ENCODE peak calls at places on chromosomes 5 and 9, in nine cellular contexts. I is upper lobe of left lung, L is IMR-90, Y is heart left ventricle, D is uterus, P is H1, U is heart right ventricle, K is cardiac muscle cell, G is WERI-Rb-1. T is an unnamed sample.

GRCh38 chr9:112334319-112334828 is 955 bp upstream of the PTBP3 start:
- DNase-seq in I (no peak), L (peak; percentile 38), Y (no peak), D (no peak), P (no peak), U (no peak), K (no peak), G (no peak), T (peak; percentile 32)

GRCh38 chr5:51829691-51830090 is 446.4 kb downstream of the ISL1 start:
- DNase-seq in I (no peak), L (no peak), Y (no peak), D (no peak), P (no peak), U (no peak), K (no peak), G (no peak), T (no peak)

GRCh38 chr5:111545031-111545430 is 32.7 kb upstream of the STARD4 start:
- DNase-seq in I (no peak), L (no peak), Y (no peak), D (no peak), P (no peak), U (no peak), K (no peak), G (no peak), T (no peak)

GRCh38 chr9:114932502-114932901 is 2.1 kb upstream of the TNFSF8 start:
- DNase-seq in I (no peak), L (no peak), Y (no peak), D (no peak), P (no peak), U (no peak), K (no peak), G (no peak), T (no peak)

GRCh38 chr5:73454379-73455036 is 5.9 kb upstream of the FOXD1 start:
- DNase-seq in I (peak; percentile 32), L (peak; percentile 62), Y (no peak), D (no peak), P (no peak), U (no peak), K (peak; percentile 78), G (peak; percentile 83), T (no peak)

GRCh38 chr5:93476211-93476851 is 104.7 kb downstream of the NR2F1-AS1 start:
- DNase-seq in I (no peak), L (peak; percentile 33), Y (no peak), D (no peak), P (no peak), U (no peak), K (no peak), G (no peak), T (no peak)

GRCh38 chr9:131799177-131799823 is 59.4 kb upstream of the RAPGEF1 start:
- DNase-seq in I (peak; percentile 24), L (peak; percentile 34), Y (peak; percentile 51), D (no peak), P (no peak), U (peak; percentile 48), K (peak; percentile 91), G (no peak), T (no peak)

GRCh38 chr5:118553662-118554061 is 434.7 kb downstream of the DTWD2 start:
- DNase-seq in I (no peak), L (peak; percentile 12), Y (peak; percentile 49), D (no peak), P (no peak), U (peak; percentile 60), K (no peak), G (no peak), T (no peak)

GRCh38 chr5:66912787-66913186 is 283.8 kb downstream of the CD180 start:
- DNase-seq in I (no peak), L (no peak), Y (no peak), D (no peak), P (no peak), U (no peak), K (no peak), G (no peak), T (no peak)

GRCh38 chr9:138112791-138113600 is 235.4 kb downstream of the CACNA1B start:
- DNase-seq in I (no peak), L (no peak), Y (no peak), D (no peak), P (no peak), U (no peak), K (no peak), G (peak; percentile 9), T (no peak)

GRCh38 chr9:18331808-18332209 is 142.1 kb upstream of the ADAMTSL1 start:
- DNase-seq in I (no peak), L (peak; percentile 64), Y (no peak), D (no peak), P (no peak), U (peak; percentile 15), K (peak; percentile 19), G (no peak), T (no peak)

GRCh38 chr5:173781826-173782670 is 106.1 kb upstream of the CPEB4 start:
- DNase-seq in I (peak; percentile 86), L (peak; percentile 94), Y (peak; percentile 70), D (peak; percentile 87), P (no peak), U (peak; percentile 73), K (no peak), G (no peak), T (peak; percentile 78)

GRCh38 chr5:84292788-84293653 is 91.7 kb downstream of the EDIL3 start:
- DNase-seq in I (no peak), L (no peak), Y (no peak), D (no peak), P (no peak), U (no peak), K (no peak), G (no peak), T (no peak)

GRCh38 chr5:172404746-172405145 is 49.6 kb downstream of the SH3PXD2B start:
- DNase-seq in I (no peak), L (no peak), Y (no peak), D (no peak), P (no peak), U (no peak), K (no peak), G (no peak), T (no peak)

GRCh38 chr5:172405226-172405625 is 49.1 kb downstream of the SH3PXD2B start:
- DNase-seq in I (no peak), L (no peak), Y (no peak), D (no peak), P (no peak), U (no peak), K (no peak), G (peak; percentile 71), T (no peak)

GRCh38 chr5:172405708-172406107 is 48.6 kb downstream of the SH3PXD2B start:
- DNase-seq in I (no peak), L (no peak), Y (no peak), D (no peak), P (no peak), U (no peak), K (no peak), G (no peak), T (no peak)

GRCh38 chr5:172407861-172408260 is 46.5 kb downstream of the SH3PXD2B start:
- DNase-seq in I (no peak), L (peak; percentile 72), Y (no peak), D (peak; percentile 81), P (no peak), U (no peak), K (no peak), G (no peak), T (no peak)

DNA sequence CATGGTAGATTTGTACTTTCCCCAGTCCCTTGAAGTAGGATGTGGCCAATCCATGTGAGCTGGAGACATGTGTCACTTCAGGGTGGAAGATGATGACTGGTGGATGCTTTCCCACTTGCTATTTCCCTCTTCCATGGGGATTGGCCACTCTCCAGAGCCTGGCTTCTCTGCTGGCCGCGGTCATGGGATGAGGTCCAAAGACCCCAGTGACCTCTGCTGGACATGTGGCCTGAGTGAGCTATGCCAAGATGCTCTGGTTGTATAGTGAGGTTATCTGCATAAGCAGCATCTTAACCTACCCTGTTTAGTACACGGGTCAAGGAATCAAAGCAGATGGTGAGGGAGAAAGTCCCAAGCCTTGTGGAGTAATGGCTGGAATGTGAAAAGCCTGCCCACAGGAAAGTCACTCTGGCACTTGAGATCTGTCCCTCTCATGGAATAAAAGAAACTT is 47.1 kb downstream of the SH3PXD2B start:
- DNase-seq in I (no peak), L (peak; percentile 55), Y (no peak), D (peak; percentile 55), P (no peak), U (no peak), K (no peak), G (no peak), T (no peak)
- H3K27ac ChIP-seq in I (peak overlapping the region; percentile 46), L (no peak overlapping the region), Y (no peak overlapping the region), D (peak overlapping the region; percentile 93), P (no peak overlapping the region), U (no peak overlapping the region), K (no peak overlapping the region), G (no peak overlapping the region), T (no peak overlapping the region)

GRCh38 chr9:135247174-135247930 is 159.9 kb downstream of the OLFM1 start:
- DNase-seq in I (peak; percentile 67), L (no peak), Y (no peak), D (no peak), P (no peak), U (no peak), K (no peak), G (no peak), T (peak; percentile 7)
- H3K9me3 ChIP-seq in I (no peaks in the 10 kb centered on the region), L (peaks cover 30% of the 10 kb centered on the region), Y (no peaks in the 10 kb centered on the region), D (no peaks in the 10 kb centered on the region), P (no peaks in the 10 kb centered on the region), U (no peaks in the 10 kb centered on the region), K (no peaks in the 10 kb centered on the region), G (no peaks in the 10 kb centered on the region), T (no peaks in the 10 kb centered on the region)

DNA sequence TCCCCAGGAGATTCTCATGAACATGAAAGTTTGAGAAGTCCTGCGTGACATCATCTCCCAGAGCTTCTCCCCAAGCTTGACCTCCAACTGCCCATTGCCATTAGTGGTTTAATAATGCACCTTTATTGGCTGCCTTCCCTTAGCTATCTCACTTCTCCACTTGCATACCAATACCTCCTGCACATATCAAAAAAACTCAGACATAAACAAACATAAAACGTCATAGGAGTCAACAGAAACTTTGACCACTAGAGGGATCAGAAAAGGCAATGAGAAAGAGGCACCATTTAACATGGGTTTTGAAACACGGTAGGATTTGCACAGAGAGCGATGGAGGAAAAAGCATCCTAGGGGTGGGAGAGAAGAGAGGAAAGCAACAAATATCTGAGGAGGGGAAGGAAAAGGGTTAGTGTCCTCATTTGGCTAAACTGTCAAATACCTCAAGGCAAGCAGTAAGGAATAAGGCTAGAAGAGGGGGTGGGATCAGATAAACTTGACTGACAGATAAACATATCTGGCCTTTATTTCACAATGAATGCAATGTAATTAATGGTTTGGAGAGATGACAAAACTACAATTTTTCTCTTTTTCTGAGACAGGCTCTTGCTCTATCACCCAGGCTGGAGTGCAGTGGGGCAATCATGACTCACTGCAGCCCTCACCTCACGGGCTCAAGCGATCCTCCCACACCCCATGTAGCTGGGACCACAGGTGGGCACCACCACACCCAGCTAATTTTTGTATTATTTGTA is 27.0 kb downstream of the GNAQ start:
- DNase-seq in I (no peak), L (peak; percentile 30), Y (no peak), D (no peak), P (no peak), U (no peak), K (no peak), G (no peak), T (no peak)
- TF ChIP-seq CTCF in I (peak; percentile 30), L (no peak), Y (no peak), D (no peak), P (no peak), U (no peak), K (peak; percentile 39), G (no peak), T (peak; percentile 43)

GRCh38 chr9:93908591-93909241 is 46.4 kb downstream of the BARX1 start:
- DNase-seq in I (no peak), L (no peak), Y (no peak), D (no peak), P (no peak), U (no peak), K (no peak), G (no peak), T (peak; percentile 4)
- H3K27ac ChIP-seq in I (no peak overlapping the region), L (no peak overlapping the region), Y (no peak overlapping the region), D (no peak overlapping the region), P (no peak overlapping the region), U (no peak overlapping the region), K (no peak overlapping the region), G (no peak overlapping the region), T (no peak overlapping the region)

T was measured in right lobe of liver.